ENCODE peak calls at places on chromosomes 11 and 22, in ten cellular contexts. B is kidney; W is adrenal gland; D is colonic mucosa; O is tibial artery; S is thoracic aorta; Q is mucosa of descending colon; N is CD8-positive, alpha-beta T cell; R is left ventricle myocardium inferior; C is tibial nerve. G is an unnamed sample.

GRCh38 chr22:49307071-49307830 is 520.4 kb downstream of the BRD1 start:
- DNase-seq in Q (no peak), D (peak; percentile 13), W (peak; percentile 5), R (no peak), B (peak; percentile 57), O (peak; percentile 40), N (no peak), S (no peak), C (no peak), G (no peak)

GRCh38 chr22:35446365-35446764 is 46.4 kb downstream of the MCM5 start:
- DNase-seq in D (no peak), Q (no peak), O (no peak), S (no peak), R (no peak), N (no peak), B (no peak), C (no peak), W (peak; percentile 26), G (peak; percentile 37)

GRCh38 chr22:18057568-18058209 is 20.1 kb upstream of the PEX26 start:
- DNase-seq in C (peak; percentile 85), O (peak; percentile 93), Q (peak; percentile 59), D (peak; percentile 58), R (no peak), W (peak; percentile 96), N (no peak), B (no peak), S (peak; percentile 84), G (peak; percentile 90)

GRCh38 chr11:117998664-117999353 is 12.6 kb downstream of the IL10RA start:
- DNase-seq in R (no peak), O (no peak), W (no peak), N (no peak), Q (no peak), B (no peak), S (no peak), D (no peak), C (no peak), G (no peak)

GRCh38 chr11:57377098-57377497 is 3.9 kb downstream of the PRG3 start:
- DNase-seq in N (no peak), B (no peak), R (no peak), Q (no peak), C (no peak), D (no peak), S (no peak), O (no peak), W (no peak), G (no peak)

GRCh38 chr22:42651134-42651533 is 1.9 kb upstream of the CYB5R3 start:
- DNase-seq in R (no peak), N (no peak), Q (no peak), W (no peak), D (no peak), C (no peak), B (no peak), O (no peak), S (no peak), G (no peak)

GRCh38 chr11:19027829-19028595 is 32.5 kb downstream of the MRGPRX2 start:
- DNase-seq in Q (no peak), C (no peak), O (no peak), B (no peak), S (no peak), N (no peak), D (no peak), W (peak; percentile 49), R (no peak), G (peak; percentile 4)

GRCh38 chr11:18771266-18772035 is 20.1 kb downstream of the PTPN5 start:
- DNase-seq in S (no peak), O (no peak), R (no peak), N (no peak), Q (no peak), B (peak; percentile 38), D (no peak), W (no peak), C (no peak), G (no peak)

GRCh38 chr11:103528596-103528995 is 419.4 kb downstream of the DYNC2H1 start:
- DNase-seq in N (no peak), W (no peak), Q (no peak), S (no peak), B (no peak), D (no peak), O (no peak), C (no peak), R (no peak), G (no peak)

GRCh38 chr11:134792044-134792443 is 380.0 kb upstream of the B3GAT1 start:
- DNase-seq in O (no peak), B (no peak), R (no peak), N (no peak), W (no peak), Q (no peak), D (no peak), S (no peak), C (no peak), G (no peak)

GRCh38 chr11:124194696-124195418 is 11.7 kb downstream of the OR10D3 start:
- DNase-seq in B (no peak), N (peak; percentile 10), Q (peak; percentile 82), C (peak; percentile 57), R (no peak), S (peak; percentile 27), D (peak; percentile 75), O (peak; percentile 68), W (peak; percentile 45), G (no peak)

GRCh38 chr11:124193221-124193945 is 10.2 kb downstream of the OR10D3 start:
- DNase-seq in B (no peak), R (no peak), Q (no peak), D (no peak), C (no peak), S (no peak), W (no peak), N (no peak), O (no peak), G (no peak)

GRCh38 chr11:124195419-124195734 is 12.2 kb downstream of the OR10D3 start:
- DNase-seq in C (no peak), D (no peak), Q (no peak), N (no peak), S (no peak), B (no peak), R (no peak), W (no peak), O (no peak), G (no peak)

GRCh38 chr11:124197999-124198398 is 14.9 kb downstream of the OR10D3 start:
- DNase-seq in Q (no peak), B (no peak), N (no peak), C (no peak), D (no peak), W (no peak), O (no peak), R (no peak), S (no peak), G (no peak)

GRCh38 chr11:124194283-124194682 is 11.1 kb downstream of the OR10D3 start:
- DNase-seq in O (no peak), S (no peak), N (no peak), B (no peak), Q (no peak), R (no peak), W (no peak), D (no peak), C (no peak), G (no peak)
- H3K4me3 ChIP-seq in O (no peak overlapping the region), S (peak overlapping the region; percentile 2), N (no peak overlapping the region), B (no peak overlapping the region), Q (no peak overlapping the region), R (no peak overlapping the region), W (no peak overlapping the region), D (no peak overlapping the region), C (no peak overlapping the region), G (no peak overlapping the region)

GRCh38 chr11:496834-497564 is 10.0 kb downstream of the RNH1 start:
- DNase-seq in R (no peak), D (no peak), S (no peak), B (no peak), Q (no peak), C (no peak), W (no peak), N (no peak), O (no peak), G (no peak)

GRCh38 chr11:497565-498296 is 9.3 kb downstream of the RNH1 start:
- DNase-seq in C (no peak), Q (no peak), R (peak; percentile 62), W (no peak), D (no peak), N (no peak), S (no peak), O (no peak), B (no peak), G (no peak)

GRCh38 chr11:494761-495536 is 12.1 kb downstream of the RNH1 start:
- DNase-seq in C (no peak), D (no peak), O (no peak), B (no peak), W (no peak), Q (no peak), R (no peak), S (no peak), N (no peak), G (no peak)

GRCh38 chr11:492416-493226 is 14.4 kb downstream of the RNH1 start:
- DNase-seq in N (no peak), C (no peak), W (no peak), D (no peak), B (peak; percentile 79), R (no peak), O (no peak), S (no peak), Q (no peak), G (no peak)

GRCh38 chr11:495537-495931 is 11.5 kb downstream of the RNH1 start:
- DNase-seq in S (no peak), C (no peak), D (no peak), O (no peak), B (no peak), R (no peak), Q (no peak), W (no peak), N (no peak), G (no peak)
- H3K36me3 ChIP-seq in S (peaks cover 49% of the 10 kb centered on the region), C (peaks cover 40% of the 10 kb centered on the region), D (peaks cover 36% of the 10 kb centered on the region), O (peaks cover 98% of the 10 kb centered on the region), B (peaks cover 32% of the 10 kb centered on the region), R (peaks cover 86% of the 10 kb centered on the region), Q (peaks cover 18% of the 10 kb centered on the region), W (peaks cover 76% of the 10 kb centered on the region), N (peaks cover 43% of the 10 kb centered on the region), G (peaks cover 58% of the 10 kb centered on the region)

GRCh38 chr11:96338910-96339703 is 3.9 kb downstream of the MAML2 start:
- DNase-seq in B (no peak), R (peak; percentile 31), O (peak; percentile 73), C (peak; percentile 33), Q (peak; percentile 58), W (peak; percentile 46), S (no peak), N (no peak), D (peak; percentile 48), G (no peak)
- TF ChIP-seq CTCF in B (no peak), R (no peak), O (no peak), C (no peak), Q (no peak), W (no peak), S (no peak), N (no peak), D (no peak), G (no peak)

DNA sequence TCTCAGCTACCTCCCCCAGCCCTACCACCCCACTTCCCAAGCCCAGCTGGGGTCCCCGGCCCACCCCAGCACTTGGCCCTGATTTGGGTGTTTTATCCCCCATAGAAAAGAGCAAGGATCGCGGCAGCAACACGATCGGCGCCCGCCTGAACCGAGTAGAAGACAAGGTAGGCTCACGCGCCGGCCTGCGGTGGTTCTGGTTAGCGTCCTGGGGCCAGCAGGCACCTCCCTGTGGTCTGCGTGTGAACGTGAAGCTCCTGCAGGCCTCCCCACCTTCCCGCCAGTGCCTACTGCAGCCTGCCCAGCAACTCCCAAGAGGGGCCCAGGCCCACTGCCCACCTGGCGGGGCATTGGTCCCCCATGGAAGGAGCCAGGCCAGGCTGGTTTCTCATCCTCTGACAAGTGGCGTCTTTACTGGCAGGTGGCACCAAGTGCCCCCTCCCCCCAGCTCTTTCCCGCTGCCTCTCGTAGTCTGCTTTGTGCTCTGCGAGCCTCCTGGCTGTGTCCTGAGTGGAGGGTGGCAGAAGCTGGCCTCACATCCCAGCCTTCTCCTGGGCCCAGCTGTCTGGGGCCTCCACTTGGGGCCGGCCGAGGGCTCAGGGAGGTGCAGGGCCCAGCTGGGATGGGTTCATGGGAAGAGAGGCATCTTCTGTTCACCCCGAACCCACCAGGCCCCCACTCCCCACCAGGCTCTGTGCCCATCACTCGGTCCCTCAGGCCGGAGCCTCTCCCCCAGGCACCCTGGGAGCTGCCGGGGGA is 78.3 kb upstream of the KCNQ1OT1 start:
- DNase-seq in B (peak; percentile 72), D (peak; percentile 22), C (no peak), W (peak; percentile 41), S (no peak), R (peak; percentile 16), Q (no peak), O (peak; percentile 67), N (no peak), G (no peak)
- H3K4me3 ChIP-seq in B (no peak overlapping the region), D (no peak overlapping the region), C (no peak overlapping the region), W (peak overlapping the region; percentile 16), S (peak overlapping the region; percentile 66), R (peak overlapping the region; percentile 48), Q (no peak overlapping the region), O (peak overlapping the region; percentile 43), N (no peak overlapping the region), G (no peak overlapping the region)